ENCODE peak calls at places on chromosome 5, in six cellular contexts. One of them, this sample, is unnamed.
A peak's percentile ranks its signal among the peaks of the same experiment; 100 is the strongest.

GRCh38 chr5:176899946-176900782 is 1.0 kb upstream of the HK3 start:
- DNase-seq in gastrocnemius medialis: no peak
- DNase-seq in OCI-LY7: no peak
- DNase-seq in psoas muscle: no peak
- DNase-seq in GM12865: no peak
- DNase-seq in testis: peak; percentile 16
- DNase-seq in this sample: no peak

GRCh38 chr5:129043894-129044293 is 50.7 kb upstream of the ISOC1 start:
- DNase-seq in gastrocnemius medialis: no peak
- DNase-seq in OCI-LY7: no peak
- DNase-seq in psoas muscle: no peak
- DNase-seq in GM12865: no peak
- DNase-seq in testis: no peak
- DNase-seq in this sample: no peak

GRCh38 chr5:95081500-95082355 is 203.2 kb downstream of the MCTP1 start:
- DNase-seq in gastrocnemius medialis: peak; percentile 11
- DNase-seq in OCI-LY7: no peak
- DNase-seq in psoas muscle: no peak
- DNase-seq in GM12865: peak; percentile 79
- DNase-seq in testis: peak; percentile 32
- DNase-seq in this sample: peak; percentile 91

GRCh38 chr5:157172408-157172807 is 6.3 kb upstream of the GARIN3 start:
- DNase-seq in gastrocnemius medialis: no peak
- DNase-seq in OCI-LY7: peak; percentile 67
- DNase-seq in psoas muscle: no peak
- DNase-seq in GM12865: peak; percentile 92
- DNase-seq in testis: no peak
- DNase-seq in this sample: no peak

GRCh38 chr5:1130218-1130946 is 18.5 kb upstream of the SLC12A7 start:
- DNase-seq in gastrocnemius medialis: no peak
- DNase-seq in OCI-LY7: peak; percentile 44
- DNase-seq in psoas muscle: no peak
- DNase-seq in GM12865: no peak
- DNase-seq in testis: no peak
- DNase-seq in this sample: no peak

GRCh38 chr5:131277875-131278795 is 14.3 kb downstream of the CDC42SE2 start:
- DNase-seq in gastrocnemius medialis: no peak
- DNase-seq in OCI-LY7: no peak
- DNase-seq in psoas muscle: no peak
- DNase-seq in GM12865: peak; percentile 59
- DNase-seq in testis: no peak
- DNase-seq in this sample: no peak

GRCh38 chr5:73722224-73722623 is 96.2 kb downstream of the ARHGEF28 start:
- DNase-seq in gastrocnemius medialis: no peak
- DNase-seq in OCI-LY7: no peak
- DNase-seq in psoas muscle: no peak
- DNase-seq in GM12865: no peak
- DNase-seq in testis: no peak
- DNase-seq in this sample: peak; percentile 33

GRCh38 chr5:64869419-64869818 is 100.7 kb downstream of the CWC27 start:
- DNase-seq in gastrocnemius medialis: no peak
- DNase-seq in OCI-LY7: no peak
- DNase-seq in psoas muscle: no peak
- DNase-seq in GM12865: no peak
- DNase-seq in testis: no peak
- DNase-seq in this sample: peak; percentile 56

GRCh38 chr5:132999246-132999645 is 27.1 kb downstream of the ZCCHC10 start:
- DNase-seq in gastrocnemius medialis: no peak
- DNase-seq in OCI-LY7: no peak
- DNase-seq in psoas muscle: no peak
- DNase-seq in GM12865: no peak
- DNase-seq in testis: no peak
- DNase-seq in this sample: peak; percentile 13

GRCh38 chr5:132013006-132013689 is 1.7 kb upstream of the ACSL6 start:
- DNase-seq in gastrocnemius medialis: peak; percentile 34
- DNase-seq in OCI-LY7: no peak
- DNase-seq in psoas muscle: no peak
- DNase-seq in GM12865: no peak
- DNase-seq in testis: peak; percentile 11
- DNase-seq in this sample: no peak

GRCh38 chr5:136070486-136071285 is 41.9 kb downstream of the TGFBI start:
- DNase-seq in gastrocnemius medialis: no peak
- DNase-seq in OCI-LY7: no peak
- DNase-seq in psoas muscle: no peak
- DNase-seq in GM12865: no peak
- DNase-seq in testis: no peak
- DNase-seq in this sample: peak; percentile 23

GRCh38 chr5:58849995-58850667 is 267.3 kb downstream of the RAB3C start:
- DNase-seq in gastrocnemius medialis: no peak
- DNase-seq in OCI-LY7: peak; percentile 33
- DNase-seq in psoas muscle: no peak
- DNase-seq in GM12865: peak; percentile 21
- DNase-seq in testis: peak; percentile 21
- DNase-seq in this sample: peak; percentile 64

GRCh38 chr5:6754766-6755165 is 41.5 kb downstream of the TENT4A start:
- DNase-seq in gastrocnemius medialis: no peak
- DNase-seq in OCI-LY7: no peak
- DNase-seq in psoas muscle: no peak
- DNase-seq in GM12865: no peak
- DNase-seq in testis: no peak
- DNase-seq in this sample: no peak

GRCh38 chr5:36680066-36680465 is 73.7 kb downstream of the SLC1A3 start:
- DNase-seq in gastrocnemius medialis: peak; percentile 28
- DNase-seq in OCI-LY7: no peak
- DNase-seq in psoas muscle: peak; percentile 45
- DNase-seq in GM12865: no peak
- DNase-seq in testis: peak; percentile 52
- DNase-seq in this sample: no peak

GRCh38 chr5:158594595-158595242 is 505.0 kb downstream of the EBF1 start:
- DNase-seq in gastrocnemius medialis: no peak
- DNase-seq in OCI-LY7: no peak
- DNase-seq in psoas muscle: no peak
- DNase-seq in GM12865: no peak
- DNase-seq in testis: no peak
- DNase-seq in this sample: no peak

GRCh38 chr5:65102826-65103673 is 334.3 kb downstream of the CWC27 start:
- DNase-seq in gastrocnemius medialis: no peak
- DNase-seq in OCI-LY7: peak; percentile 82
- DNase-seq in psoas muscle: peak; percentile 51
- DNase-seq in GM12865: peak; percentile 81
- DNase-seq in testis: peak; percentile 70
- DNase-seq in this sample: peak; percentile 63

GRCh38 chr5:167453518-167454020 is 837.9 kb upstream of the WWC1 start:
- DNase-seq in gastrocnemius medialis: no peak
- DNase-seq in OCI-LY7: no peak
- DNase-seq in psoas muscle: no peak
- DNase-seq in GM12865: no peak
- DNase-seq in testis: no peak
- DNase-seq in this sample: no peak

GRCh38 chr5:35938518-35939227 is at the start of gene CAPSL:
- DNase-seq in gastrocnemius medialis: no peak
- DNase-seq in OCI-LY7: peak; percentile 31
- DNase-seq in psoas muscle: no peak
- DNase-seq in GM12865: peak; percentile 74
- DNase-seq in testis: peak; percentile 84
- DNase-seq in this sample: peak; percentile 48

DNA sequence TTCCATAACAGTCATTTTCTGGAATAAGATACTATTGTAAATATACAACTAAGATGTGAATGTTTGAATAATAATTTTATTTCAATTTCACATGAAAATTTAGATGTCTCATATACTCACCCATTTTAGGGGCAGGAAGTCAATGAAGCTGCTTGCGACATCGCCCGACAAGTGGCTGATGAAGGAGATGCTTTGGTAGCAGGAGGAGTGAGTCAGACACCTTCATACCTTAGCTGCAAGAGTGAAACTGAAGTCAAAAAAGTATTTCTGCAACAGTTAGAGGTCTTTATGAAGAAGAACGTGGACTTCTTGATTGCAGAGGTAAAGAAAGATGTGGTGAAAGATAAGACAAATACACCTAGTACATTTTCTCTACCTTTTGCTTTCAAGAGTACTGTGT is 8.6 kb downstream of the BHMT start:
- DNase-seq in gastrocnemius medialis: no peak
- DNase-seq in OCI-LY7: no peak
- DNase-seq in psoas muscle: no peak
- DNase-seq in GM12865: no peak
- DNase-seq in testis: no peak
- DNase-seq in this sample: no peak
- TF ChIP-seq CTCF in gastrocnemius medialis: no peak
- TF ChIP-seq CTCF in OCI-LY7: no peak
- TF ChIP-seq CTCF in psoas muscle: no peak
- TF ChIP-seq CTCF in GM12865: no peak
- TF ChIP-seq CTCF in testis: no peak
- TF ChIP-seq CTCF in this sample: no peak

DNA sequence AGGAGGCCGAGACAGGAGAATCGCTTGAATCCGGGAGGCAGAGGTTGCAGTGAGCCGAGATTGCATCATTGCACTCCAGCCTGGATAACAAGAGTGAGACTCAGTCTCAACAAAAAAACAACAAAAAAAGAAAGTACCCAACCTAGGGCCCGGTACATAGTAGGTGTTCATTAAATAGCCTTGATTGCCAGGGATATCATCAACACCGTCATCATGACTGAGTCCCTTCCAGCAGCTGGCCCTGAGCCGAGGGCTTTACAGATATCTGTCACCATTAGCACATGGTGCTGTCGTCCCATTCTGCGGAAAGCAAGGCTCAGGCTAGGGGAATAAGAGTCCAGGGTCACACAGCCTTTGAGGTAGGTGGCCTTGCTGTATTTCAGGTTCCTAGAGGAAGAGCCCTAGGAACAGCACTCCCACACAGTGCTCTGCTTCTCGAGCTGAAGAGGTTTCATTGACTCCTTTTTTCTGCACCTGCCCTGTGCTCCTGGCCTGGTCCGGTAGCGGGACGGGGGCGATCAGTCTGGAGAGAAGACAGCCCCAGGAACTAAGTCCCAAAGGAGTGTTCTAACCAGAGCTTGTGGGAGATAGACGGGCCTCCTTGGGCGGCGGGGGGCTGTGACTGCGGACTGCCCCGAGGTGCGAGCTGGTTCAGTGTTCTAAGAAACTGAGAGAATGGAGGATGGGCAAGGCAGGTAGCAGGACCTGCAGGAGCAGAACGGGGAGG is 48.2 kb downstream of the CXXC5 start:
- DNase-seq in gastrocnemius medialis: no peak
- DNase-seq in OCI-LY7: no peak
- DNase-seq in psoas muscle: no peak
- DNase-seq in GM12865: no peak
- DNase-seq in testis: no peak
- DNase-seq in this sample: no peak
- H3K4me3 ChIP-seq in gastrocnemius medialis: peak overlapping the region; percentile 68
- H3K4me3 ChIP-seq in OCI-LY7: no peak overlapping the region
- H3K4me3 ChIP-seq in psoas muscle: peak overlapping the region; percentile 64
- H3K4me3 ChIP-seq in GM12865: no peak overlapping the region
- H3K4me3 ChIP-seq in testis: peak overlapping the region; percentile 60
- H3K4me3 ChIP-seq in this sample: peak overlapping the region; percentile 37

DNA sequence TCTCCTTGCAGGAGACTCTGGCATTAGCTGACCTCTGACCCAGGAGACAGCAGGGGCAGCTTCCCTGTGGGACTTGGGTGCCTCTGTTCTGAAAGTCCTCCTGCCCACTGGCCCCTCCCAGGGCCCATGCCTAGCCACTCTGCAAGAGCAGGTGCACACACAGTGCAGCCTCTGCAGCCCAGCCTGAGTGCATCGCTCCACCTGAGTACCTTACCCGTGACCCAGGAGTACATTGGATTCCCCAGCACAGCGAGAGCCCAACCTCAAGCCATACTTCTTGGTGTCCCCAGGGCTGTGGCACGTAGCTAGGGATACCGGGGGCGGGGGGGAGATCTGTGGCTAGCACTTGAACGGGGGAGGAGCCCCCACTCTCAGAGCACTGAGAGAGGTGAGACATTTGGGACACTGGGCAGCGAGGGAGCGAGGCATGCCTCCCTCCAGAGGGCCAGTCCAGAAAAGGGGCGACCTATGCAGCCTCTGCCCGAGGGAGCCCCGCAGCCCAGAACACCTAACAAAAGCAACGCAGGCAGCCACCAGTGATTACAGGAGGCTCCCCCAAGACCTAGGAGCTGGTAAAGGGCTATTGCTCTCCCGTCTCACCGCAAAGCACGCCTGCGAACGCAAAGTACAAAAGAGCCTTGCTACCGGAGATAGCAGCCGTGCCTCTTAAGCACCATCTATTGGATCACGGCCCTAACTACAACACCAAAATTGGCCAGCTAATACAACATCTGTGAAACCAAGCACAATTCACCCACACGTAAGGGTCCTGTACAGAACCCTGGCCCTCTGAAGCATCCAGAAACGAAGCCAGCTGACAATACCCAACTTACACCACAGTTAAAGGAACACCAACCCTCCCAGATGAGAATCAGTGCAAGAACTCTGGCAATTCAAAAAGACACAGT is 826 bp upstream of the PRDM9 start:
- DNase-seq in gastrocnemius medialis: no peak
- DNase-seq in OCI-LY7: no peak
- DNase-seq in psoas muscle: no peak
- DNase-seq in GM12865: no peak
- DNase-seq in testis: peak; percentile 37
- DNase-seq in this sample: peak; percentile 64
- TF ChIP-seq CTCF in gastrocnemius medialis: no peak
- TF ChIP-seq CTCF in OCI-LY7: no peak
- TF ChIP-seq CTCF in psoas muscle: no peak
- TF ChIP-seq CTCF in GM12865: no peak
- TF ChIP-seq CTCF in testis: no peak
- TF ChIP-seq CTCF in this sample: peak; percentile 40

GRCh38 chr5:2755371-2755715 is 3.9 kb upstream of the IRX2 start:
- DNase-seq in gastrocnemius medialis: no peak
- DNase-seq in OCI-LY7: no peak
- DNase-seq in psoas muscle: no peak
- DNase-seq in GM12865: no peak
- DNase-seq in testis: no peak
- DNase-seq in this sample: no peak

GRCh38 chr5:2756211-2756746 is 4.8 kb upstream of the IRX2 start:
- DNase-seq in gastrocnemius medialis: no peak
- DNase-seq in OCI-LY7: no peak
- DNase-seq in psoas muscle: no peak
- DNase-seq in GM12865: no peak
- DNase-seq in testis: no peak
- DNase-seq in this sample: peak; percentile 52

GRCh38 chr5:2757563-2758311 is 6.3 kb upstream of the IRX2 start:
- DNase-seq in gastrocnemius medialis: no peak
- DNase-seq in OCI-LY7: no peak
- DNase-seq in psoas muscle: no peak
- DNase-seq in GM12865: no peak
- DNase-seq in testis: no peak
- DNase-seq in this sample: peak; percentile 81

GRCh38 chr5:2755811-2756210 is 4.3 kb upstream of the IRX2 start:
- DNase-seq in gastrocnemius medialis: no peak
- DNase-seq in OCI-LY7: no peak
- DNase-seq in psoas muscle: no peak
- DNase-seq in GM12865: no peak
- DNase-seq in testis: no peak
- DNase-seq in this sample: no peak

DNA sequence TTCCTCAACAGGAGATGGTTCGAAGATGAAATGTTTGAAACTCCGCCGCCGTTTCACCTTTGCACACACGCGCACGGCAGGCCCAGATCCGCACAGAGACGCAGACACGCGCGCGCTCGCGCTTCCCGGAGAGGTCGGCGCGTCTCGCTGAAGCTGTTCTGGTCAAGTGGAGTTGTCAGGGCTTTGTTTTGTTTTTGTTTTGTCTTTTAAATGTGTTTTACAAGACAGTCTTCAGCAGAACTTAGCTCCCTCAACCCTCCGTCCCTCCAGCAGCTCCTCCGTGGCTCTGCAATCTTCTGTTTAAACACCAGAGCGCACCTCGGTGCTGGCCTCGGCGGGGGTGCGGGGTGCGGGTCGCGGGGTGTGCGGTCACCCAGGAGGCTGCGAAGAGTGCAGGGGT is 5.3 kb upstream of the IRX2 start:
- DNase-seq in gastrocnemius medialis: no peak
- DNase-seq in OCI-LY7: no peak
- DNase-seq in psoas muscle: no peak
- DNase-seq in GM12865: no peak
- DNase-seq in testis: no peak
- DNase-seq in this sample: no peak
- H3K4me3 ChIP-seq in gastrocnemius medialis: peak overlapping the region; percentile 49
- H3K4me3 ChIP-seq in OCI-LY7: no peak overlapping the region
- H3K4me3 ChIP-seq in psoas muscle: peak overlapping the region; percentile 39
- H3K4me3 ChIP-seq in GM12865: no peak overlapping the region
- H3K4me3 ChIP-seq in testis: peak overlapping the region; percentile 43
- H3K4me3 ChIP-seq in this sample: peak overlapping the region; percentile 35